ENCODE peak calls at places on chromosome 11, in seven cellular contexts. One of them, this sample, is unnamed.

GRCh38 chr11:5929571-5929970 is 12.5 kb upstream of the OR56A3 start:
- DNase-seq in activated naive CD4-positive, alpha-beta T cell treated with anti-CD3 and anti-CD28 coated beads, Interleukin-2, amount 10 ng/mL, durations not matched to agents 7 days and 5 days: no peak
- DNase-seq in GM18507: no peak
- DNase-seq in effector CD8-positive, alpha-beta T cell: no peak
- DNase-seq in T-helper 2 cell: no peak
- DNase-seq in GM06990: no peak
- DNase-seq in osteocyte: peak
- DNase-seq in this sample: no peak

GRCh38 chr11:126277322-126277721 is 5.6 kb upstream of the TIRAP start:
- DNase-seq in osteocyte: no peak
- DNase-seq in GM06990: no peak
- DNase-seq in GM18507: no peak
- DNase-seq in activated naive CD4-positive, alpha-beta T cell treated with anti-CD3 and anti-CD28 coated beads, Interleukin-2, amount 10 ng/mL, durations not matched to agents 7 days and 5 days: no peak
- DNase-seq in effector CD8-positive, alpha-beta T cell: no peak
- DNase-seq in T-helper 2 cell: no peak
- DNase-seq in this sample: no peak

GRCh38 chr11:48087974-48088681 is 107.8 kb downstream of the PTPRJ start:
- DNase-seq in osteocyte: no peak
- DNase-seq in effector CD8-positive, alpha-beta T cell: no peak
- DNase-seq in GM18507: no peak
- DNase-seq in GM06990: no peak
- DNase-seq in activated naive CD4-positive, alpha-beta T cell treated with anti-CD3 and anti-CD28 coated beads, Interleukin-2, amount 10 ng/mL, durations not matched to agents 7 days and 5 days: no peak
- DNase-seq in T-helper 2 cell: no peak
- DNase-seq in this sample: no peak

GRCh38 chr11:124841186-124841585 is 24.0 kb upstream of the ROBO3 start:
- DNase-seq in T-helper 2 cell: no peak
- DNase-seq in GM18507: no peak
- DNase-seq in GM06990: no peak
- DNase-seq in osteocyte: no peak
- DNase-seq in activated naive CD4-positive, alpha-beta T cell treated with anti-CD3 and anti-CD28 coated beads, Interleukin-2, amount 10 ng/mL, durations not matched to agents 7 days and 5 days: no peak
- DNase-seq in effector CD8-positive, alpha-beta T cell: no peak
- DNase-seq in this sample: no peak

GRCh38 chr11:15071556-15072255 is 1.7 kb upstream of the CALCB start:
- DNase-seq in T-helper 2 cell: no peak
- DNase-seq in effector CD8-positive, alpha-beta T cell: no peak
- DNase-seq in GM06990: no peak
- DNase-seq in activated naive CD4-positive, alpha-beta T cell treated with anti-CD3 and anti-CD28 coated beads, Interleukin-2, amount 10 ng/mL, durations not matched to agents 7 days and 5 days: no peak
- DNase-seq in GM18507: no peak
- DNase-seq in osteocyte: no peak
- DNase-seq in this sample: no peak

GRCh38 chr11:47130541-47130940 is 46.1 kb downstream of the ARFGAP2 start:
- DNase-seq in T-helper 2 cell: no peak
- DNase-seq in GM18507: no peak
- DNase-seq in osteocyte: no peak
- DNase-seq in activated naive CD4-positive, alpha-beta T cell treated with anti-CD3 and anti-CD28 coated beads, Interleukin-2, amount 10 ng/mL, durations not matched to agents 7 days and 5 days: no peak
- DNase-seq in GM06990: no peak
- DNase-seq in effector CD8-positive, alpha-beta T cell: no peak
- DNase-seq in this sample: no peak

GRCh38 chr11:118998822-118999221 is 884 bp downstream of the CENATAC start:
- DNase-seq in effector CD8-positive, alpha-beta T cell: no peak
- DNase-seq in osteocyte: no peak
- DNase-seq in activated naive CD4-positive, alpha-beta T cell treated with anti-CD3 and anti-CD28 coated beads, Interleukin-2, amount 10 ng/mL, durations not matched to agents 7 days and 5 days: no peak
- DNase-seq in GM06990: no peak
- DNase-seq in GM18507: no peak
- DNase-seq in T-helper 2 cell: no peak
- DNase-seq in this sample: no peak

GRCh38 chr11:130634981-130635473 is 186.6 kb downstream of the ADAMTS15 start:
- DNase-seq in osteocyte: no peak
- DNase-seq in activated naive CD4-positive, alpha-beta T cell treated with anti-CD3 and anti-CD28 coated beads, Interleukin-2, amount 10 ng/mL, durations not matched to agents 7 days and 5 days: no peak
- DNase-seq in GM18507: no peak
- DNase-seq in GM06990: no peak
- DNase-seq in T-helper 2 cell: no peak
- DNase-seq in effector CD8-positive, alpha-beta T cell: no peak
- DNase-seq in this sample: peak

GRCh38 chr11:57378166-57378565 is 2.8 kb downstream of the PRG3 start:
- DNase-seq in GM18507: no peak
- DNase-seq in GM06990: no peak
- DNase-seq in effector CD8-positive, alpha-beta T cell: no peak
- DNase-seq in activated naive CD4-positive, alpha-beta T cell treated with anti-CD3 and anti-CD28 coated beads, Interleukin-2, amount 10 ng/mL, durations not matched to agents 7 days and 5 days: no peak
- DNase-seq in T-helper 2 cell: no peak
- DNase-seq in osteocyte: no peak
- DNase-seq in this sample: no peak

GRCh38 chr11:101914737-101915426 is at the start of gene CEP126:
- DNase-seq in GM18507: peak
- DNase-seq in osteocyte: peak
- DNase-seq in T-helper 2 cell: peak
- DNase-seq in GM06990: peak
- DNase-seq in activated naive CD4-positive, alpha-beta T cell treated with anti-CD3 and anti-CD28 coated beads, Interleukin-2, amount 10 ng/mL, durations not matched to agents 7 days and 5 days: peak
- DNase-seq in effector CD8-positive, alpha-beta T cell: peak
- DNase-seq in this sample: peak

GRCh38 chr11:33802414-33802950 is 28.2 kb upstream of the FBXO3 start:
- DNase-seq in osteocyte: no peak
- DNase-seq in GM18507: no peak
- DNase-seq in activated naive CD4-positive, alpha-beta T cell treated with anti-CD3 and anti-CD28 coated beads, Interleukin-2, amount 10 ng/mL, durations not matched to agents 7 days and 5 days: no peak
- DNase-seq in effector CD8-positive, alpha-beta T cell: no peak
- DNase-seq in T-helper 2 cell: no peak
- DNase-seq in GM06990: no peak
- DNase-seq in this sample: no peak

GRCh38 chr11:128965485-128965884 is 22.8 kb upstream of the TP53AIP1 start:
- DNase-seq in activated naive CD4-positive, alpha-beta T cell treated with anti-CD3 and anti-CD28 coated beads, Interleukin-2, amount 10 ng/mL, durations not matched to agents 7 days and 5 days: no peak
- DNase-seq in GM18507: peak
- DNase-seq in GM06990: no peak
- DNase-seq in osteocyte: no peak
- DNase-seq in effector CD8-positive, alpha-beta T cell: no peak
- DNase-seq in T-helper 2 cell: no peak
- DNase-seq in this sample: no peak

GRCh38 chr11:119910650-119911049 is 181.7 kb upstream of the NECTIN1 start:
- DNase-seq in GM18507: no peak
- DNase-seq in activated naive CD4-positive, alpha-beta T cell treated with anti-CD3 and anti-CD28 coated beads, Interleukin-2, amount 10 ng/mL, durations not matched to agents 7 days and 5 days: no peak
- DNase-seq in T-helper 2 cell: no peak
- DNase-seq in osteocyte: no peak
- DNase-seq in GM06990: no peak
- DNase-seq in effector CD8-positive, alpha-beta T cell: no peak
- DNase-seq in this sample: no peak

GRCh38 chr11:86888164-86888977 is 66.8 kb downstream of the FZD4 start:
- DNase-seq in GM06990: no peak
- DNase-seq in activated naive CD4-positive, alpha-beta T cell treated with anti-CD3 and anti-CD28 coated beads, Interleukin-2, amount 10 ng/mL, durations not matched to agents 7 days and 5 days: no peak
- DNase-seq in osteocyte: no peak
- DNase-seq in T-helper 2 cell: no peak
- DNase-seq in GM18507: no peak
- DNase-seq in effector CD8-positive, alpha-beta T cell: no peak
- DNase-seq in this sample: no peak

GRCh38 chr11:9601041-9601875 is 27.8 kb downstream of the WEE1 start:
- DNase-seq in T-helper 2 cell: peak
- DNase-seq in osteocyte: no peak
- DNase-seq in GM06990: peak
- DNase-seq in activated naive CD4-positive, alpha-beta T cell treated with anti-CD3 and anti-CD28 coated beads, Interleukin-2, amount 10 ng/mL, durations not matched to agents 7 days and 5 days: peak
- DNase-seq in GM18507: peak
- DNase-seq in effector CD8-positive, alpha-beta T cell: no peak
- DNase-seq in this sample: peak

GRCh38 chr11:18699848-18700261 is 1.3 kb downstream of the TMEM86A start:
- DNase-seq in activated naive CD4-positive, alpha-beta T cell treated with anti-CD3 and anti-CD28 coated beads, Interleukin-2, amount 10 ng/mL, durations not matched to agents 7 days and 5 days: no peak
- DNase-seq in GM18507: no peak
- DNase-seq in osteocyte: no peak
- DNase-seq in T-helper 2 cell: no peak
- DNase-seq in effector CD8-positive, alpha-beta T cell: no peak
- DNase-seq in GM06990: no peak
- DNase-seq in this sample: no peak

GRCh38 chr11:68509105-68509504 is 48.6 kb downstream of the PPP6R3 start:
- DNase-seq in GM18507: no peak
- DNase-seq in T-helper 2 cell: no peak
- DNase-seq in activated naive CD4-positive, alpha-beta T cell treated with anti-CD3 and anti-CD28 coated beads, Interleukin-2, amount 10 ng/mL, durations not matched to agents 7 days and 5 days: no peak
- DNase-seq in GM06990: no peak
- DNase-seq in osteocyte: no peak
- DNase-seq in effector CD8-positive, alpha-beta T cell: no peak
- DNase-seq in this sample: no peak

GRCh38 chr11:124669193-124669592 is 4.3 kb downstream of the SIAE start:
- DNase-seq in osteocyte: no peak
- DNase-seq in effector CD8-positive, alpha-beta T cell: no peak
- DNase-seq in GM18507: peak
- DNase-seq in activated naive CD4-positive, alpha-beta T cell treated with anti-CD3 and anti-CD28 coated beads, Interleukin-2, amount 10 ng/mL, durations not matched to agents 7 days and 5 days: peak
- DNase-seq in GM06990: peak
- DNase-seq in T-helper 2 cell: no peak
- DNase-seq in this sample: no peak

GRCh38 chr11:10317281-10317755 is 12.4 kb downstream of the ADM start:
- DNase-seq in GM06990: no peak
- DNase-seq in osteocyte: no peak
- DNase-seq in T-helper 2 cell: no peak
- DNase-seq in effector CD8-positive, alpha-beta T cell: no peak
- DNase-seq in activated naive CD4-positive, alpha-beta T cell treated with anti-CD3 and anti-CD28 coated beads, Interleukin-2, amount 10 ng/mL, durations not matched to agents 7 days and 5 days: no peak
- DNase-seq in GM18507: no peak
- DNase-seq in this sample: peak

GRCh38 chr11:117931971-117932370 is 2.8 kb upstream of the TMPRSS13 start:
- DNase-seq in GM06990: peak
- DNase-seq in effector CD8-positive, alpha-beta T cell: no peak
- DNase-seq in GM18507: peak
- DNase-seq in activated naive CD4-positive, alpha-beta T cell treated with anti-CD3 and anti-CD28 coated beads, Interleukin-2, amount 10 ng/mL, durations not matched to agents 7 days and 5 days: no peak
- DNase-seq in osteocyte: no peak
- DNase-seq in T-helper 2 cell: no peak
- DNase-seq in this sample: no peak

GRCh38 chr11:1881442-1882264 is 10.0 kb downstream of the PRR33 start:
- DNase-seq in T-helper 2 cell: no peak
- DNase-seq in osteocyte: no peak
- DNase-seq in GM18507: no peak
- DNase-seq in GM06990: no peak
- DNase-seq in effector CD8-positive, alpha-beta T cell: no peak
- DNase-seq in activated naive CD4-positive, alpha-beta T cell treated with anti-CD3 and anti-CD28 coated beads, Interleukin-2, amount 10 ng/mL, durations not matched to agents 7 days and 5 days: peak
- DNase-seq in this sample: no peak

GRCh38 chr11:112249871-112250590 is 10.6 kb downstream of the PLET1 start:
- DNase-seq in GM18507: no peak
- DNase-seq in T-helper 2 cell: no peak
- DNase-seq in GM06990: no peak
- DNase-seq in osteocyte: no peak
- DNase-seq in activated naive CD4-positive, alpha-beta T cell treated with anti-CD3 and anti-CD28 coated beads, Interleukin-2, amount 10 ng/mL, durations not matched to agents 7 days and 5 days: no peak
- DNase-seq in effector CD8-positive, alpha-beta T cell: no peak
- DNase-seq in this sample: peak

GRCh38 chr11:79412761-79413160 is 28.1 kb downstream of the TENM4 start:
- DNase-seq in osteocyte: no peak
- DNase-seq in effector CD8-positive, alpha-beta T cell: no peak
- DNase-seq in activated naive CD4-positive, alpha-beta T cell treated with anti-CD3 and anti-CD28 coated beads, Interleukin-2, amount 10 ng/mL, durations not matched to agents 7 days and 5 days: no peak
- DNase-seq in GM18507: no peak
- DNase-seq in T-helper 2 cell: no peak
- DNase-seq in GM06990: no peak
- DNase-seq in this sample: no peak

GRCh38 chr11:26914968-26915367 is 78.9 kb upstream of the FIBIN start:
- DNase-seq in effector CD8-positive, alpha-beta T cell: no peak
- DNase-seq in T-helper 2 cell: no peak
- DNase-seq in GM18507: no peak
- DNase-seq in activated naive CD4-positive, alpha-beta T cell treated with anti-CD3 and anti-CD28 coated beads, Interleukin-2, amount 10 ng/mL, durations not matched to agents 7 days and 5 days: no peak
- DNase-seq in GM06990: peak
- DNase-seq in osteocyte: no peak
- DNase-seq in this sample: no peak

GRCh38 chr11:72742522-72743320 is 9.5 kb downstream of the ARAP1 start:
- DNase-seq in effector CD8-positive, alpha-beta T cell: no peak
- DNase-seq in T-helper 2 cell: no peak
- DNase-seq in GM18507: no peak
- DNase-seq in osteocyte: no peak
- DNase-seq in activated naive CD4-positive, alpha-beta T cell treated with anti-CD3 and anti-CD28 coated beads, Interleukin-2, amount 10 ng/mL, durations not matched to agents 7 days and 5 days: no peak
- DNase-seq in GM06990: no peak
- DNase-seq in this sample: no peak

GRCh38 chr11:78800089-78800690 is 225.5 kb upstream of the NARS2 start:
- DNase-seq in GM06990: no peak
- DNase-seq in GM18507: no peak
- DNase-seq in effector CD8-positive, alpha-beta T cell: no peak
- DNase-seq in T-helper 2 cell: no peak
- DNase-seq in osteocyte: no peak
- DNase-seq in activated naive CD4-positive, alpha-beta T cell treated with anti-CD3 and anti-CD28 coated beads, Interleukin-2, amount 10 ng/mL, durations not matched to agents 7 days and 5 days: no peak
- DNase-seq in this sample: no peak

This sample was measured in vagina.